ENCODE peak calls at places on chromosomes 4 and X, in four cellular contexts. Y is suprapubic skin, N is SJSA1, F is spleen. E is an unnamed sample. For H3K4me1, the result is how much of the 10 kb centered on the place peaks cover.

GRCh38 chrX:36684053-36684452 is 324.1 kb upstream of the FAM47C start:
- DNase-seq in Y (no peak), N (no peak), F (no peak), E (no peak)

GRCh38 chr4:75434105-75434504 is 80.1 kb downstream of the RCHY1 start:
- DNase-seq in Y (no peak), N (no peak), F (no peak), E (no peak)

GRCh38 chr4:47752214-47752613 is 85.7 kb downstream of the CORIN start:
- DNase-seq in Y (no peak), N (no peak), F (no peak), E (no peak)

GRCh38 chr4:145680902-145681301 is 956 bp downstream of the C4orf51 start:
- DNase-seq in Y (no peak), N (no peak), F (no peak), E (no peak)

GRCh38 chrX:11386001-11386523 is 92.8 kb downstream of the AMELX start:
- DNase-seq in Y (no peak), N (no peak), F (no peak), E (no peak)

GRCh38 chrX:70826715-70827114 is 81.8 kb downstream of the TEX11 start:
- DNase-seq in Y (no peak), N (no peak), F (no peak), E (no peak)

GRCh38 chrX:152072236-152072635 is 66.1 kb downstream of the MAGEA10 start:
- DNase-seq in Y (no peak), N (peak), F (no peak), E (no peak)

GRCh38 chr4:1967512-1968149 is 41.1 kb downstream of the NELFA start:
- DNase-seq in Y (no peak), N (no peak), F (peak), E (no peak)

GRCh38 chrX:20060961-20061868 is 55.5 kb downstream of the MAP7D2 start:
- DNase-seq in Y (no peak), N (no peak), F (peak), E (peak)

GRCh38 chr4:52244773-52245360 is 193.8 kb downstream of the SPATA18 start:
- DNase-seq in Y (no peak), N (no peak), F (no peak), E (no peak)

GRCh38 chr4:15784959-15785634 is 7.0 kb downstream of the CD38 start:
- DNase-seq in Y (no peak), N (no peak), F (no peak), E (no peak)

GRCh38 chr4:143482753-143483362 is 30.6 kb upstream of the SMARCA5 start:
- DNase-seq in Y (no peak), N (peak), F (no peak), E (peak)

GRCh38 chr4:176500894-176501293 is 181.1 kb downstream of the SPCS3 start:
- DNase-seq in Y (no peak), N (no peak), F (no peak), E (no peak)

GRCh38 chrX:68421651-68422050 is 11.6 kb downstream of the OPHN1 start:
- DNase-seq in Y (no peak), N (no peak), F (no peak), E (no peak)

GRCh38 chrX:121093011-121093410 is 45.6 kb downstream of the GLUD2 start:
- DNase-seq in Y (no peak), N (no peak), F (no peak), E (no peak)

GRCh38 chrX:2145672-2146412 is 354.9 kb downstream of the DHRSX start:
- DNase-seq in Y (no peak), N (no peak), F (no peak), E (no peak)

GRCh38 chrX:35291013-35291412 is 348.4 kb downstream of the FAM47B start:
- DNase-seq in Y (no peak), N (no peak), F (no peak), E (no peak)

GRCh38 chr4:89101256-89102161 is 9.8 kb upstream of the TIGD2 start:
- DNase-seq in Y (no peak), N (no peak), F (peak), E (no peak)

GRCh38 chr4:130479020-130479419 is 1383.1 kb downstream of the C4orf33 start:
- DNase-seq in Y (no peak), N (no peak), F (no peak), E (no peak)

GRCh38 chr4:15914736-15915135 is 23.8 kb downstream of the FGFBP1 start:
- DNase-seq in Y (no peak), N (no peak), F (no peak), E (no peak)

GRCh38 chr4:1082215-1083182 is 30.9 kb downstream of the RNF212 start:
- DNase-seq in Y (peak), N (no peak), F (no peak), E (no peak)

GRCh38 chr4:170259631-170260153 is 169.9 kb upstream of the AADAT start:
- DNase-seq in Y (peak), N (peak), F (no peak), E (peak)

GRCh38 chr4:75849459-75849858 is 52.8 kb downstream of the PPEF2 start:
- DNase-seq in Y (no peak), N (no peak), F (no peak), E (peak)

GRCh38 chr4:153025402-153025801 is 89.3 kb downstream of the FHDC1 start:
- DNase-seq in Y (no peak), N (no peak), F (no peak), E (no peak)

GRCh38 chr4:152828122-152828521 is 48.4 kb downstream of the ARFIP1 start:
- DNase-seq in Y (no peak), N (no peak), F (no peak), E (no peak)

GRCh38 chr4:10354225-10354624 is 103.0 kb downstream of the ZNF518B start:
- DNase-seq in Y (no peak), N (no peak), F (no peak), E (no peak)

GRCh38 chr4:176782794-176783193 is 9.9 kb downstream of the VEGFC start:
- DNase-seq in Y (no peak), N (no peak), F (no peak), E (no peak)

GRCh38 chr4:38753021-38753806 is 29.6 kb downstream of the TLR10 start:
- DNase-seq in Y (peak), N (peak), F (no peak), E (peak)

GRCh38 chrX:130401415-130402210 is at the start of gene RBMX2:
- DNase-seq in Y (peak), N (peak), F (peak), E (peak)

GRCh38 chrX:114581528-114582263 is 2.2 kb upstream of the HTR2C start:
- DNase-seq in Y (no peak), N (no peak), F (no peak), E (no peak)

GRCh38 chr4:6469898-6470501 is 2.4 kb downstream of the PPP2R2C start:
- DNase-seq in Y (no peak), N (no peak), F (peak), E (no peak)

GRCh38 chr4:24089831-24090531 is 200.1 kb upstream of the PPARGC1A start:
- DNase-seq in Y (no peak), N (peak), F (no peak), E (no peak)

GRCh38 chr4:140924761-140925392 is 168.7 kb upstream of the TBC1D9 start:
- DNase-seq in Y (no peak), N (no peak), F (no peak), E (no peak)

GRCh38 chr4:137534516-137534915 is 2.2 kb upstream of the PCDH18 start:
- DNase-seq in Y (no peak), N (no peak), F (no peak), E (no peak)

GRCh38 chrX:44101300-44101699 is 128.1 kb upstream of the NDP start:
- DNase-seq in Y (no peak), N (no peak), F (no peak), E (no peak)

GRCh38 chr4:44342800-44343199 is 105.8 kb downstream of the KCTD8 start:
- DNase-seq in Y (no peak), N (no peak), F (no peak), E (no peak)

GRCh38 chrX:118251251-118251650 is 94.7 kb upstream of the WDR44 start:
- DNase-seq in Y (no peak), N (no peak), F (no peak), E (no peak)

GRCh38 chrX:13463608-13464007 is 105.8 kb upstream of the EGFL6 start:
- DNase-seq in Y (no peak), N (no peak), F (no peak), E (peak)
- H3K27ac ChIP-seq in Y (no peak), N (no peak), F (no peak), E (peak)

GRCh38 chr4:70996014-70996353 is 2.5 kb downstream of the DCK start:
- DNase-seq in Y (no peak), N (no peak), F (no peak), E (peak)

GRCh38 chr4:70992354-70992753 is 1.1 kb upstream of the DCK start:
- DNase-seq in Y (no peak), N (no peak), F (no peak), E (no peak)

GRCh38 chr4:70993181-70994068 is at the start of gene DCK:
- DNase-seq in Y (peak), N (peak), F (peak), E (peak)

GRCh38 chr4:70994387-70995099 is 1.1 kb downstream of the DCK start:
- DNase-seq in Y (no peak), N (no peak), F (no peak), E (no peak)

GRCh38 chr4:70994069-70994366 is 569 bp downstream of the DCK start:
- DNase-seq in Y (no peak), N (no peak), F (no peak), E (peak)
- H3K4me1 ChIP-seq in Y (under half), N (under half), F (half or more), E (half or more)

GRCh38 chrX:21374994-21375794 is 976 bp downstream of the CNKSR2 start:
- DNase-seq in Y (no peak), N (no peak), F (peak), E (peak)

GRCh38 chrX:21374163-21374993 is at the start of gene CNKSR2:
- DNase-seq in Y (peak), N (no peak), F (peak), E (peak)

GRCh38 chrX:21373637-21374162 is 518 bp upstream of the CNKSR2 start:
- DNase-seq in Y (peak), N (no peak), F (no peak), E (peak)

GRCh38 chrX:21376636-21377035 is 2.4 kb downstream of the CNKSR2 start:
- DNase-seq in Y (no peak), N (no peak), F (no peak), E (no peak)

DNA sequence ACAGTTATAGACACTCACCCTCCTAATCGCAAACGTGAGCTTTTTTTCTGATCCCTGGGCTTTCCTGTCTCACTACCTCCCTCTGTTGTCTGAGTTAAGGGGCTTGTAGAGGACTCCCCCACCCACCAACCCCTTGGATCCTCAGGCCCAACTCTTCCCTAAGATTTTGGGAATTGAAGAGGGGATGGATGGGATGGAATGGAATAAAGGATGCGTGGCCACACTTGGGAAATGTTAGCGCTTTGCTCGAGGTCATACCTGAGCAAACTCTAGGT is 1.5 kb downstream of the CNKSR2 start:
- DNase-seq in Y (no peak), N (no peak), F (no peak), E (no peak)
- H3K4me3 ChIP-seq in Y (peak), N (no peak), F (peak), E (peak)

GRCh38 chrX:40088299-40088625 is 9.5 kb downstream of the BCOR start:
- DNase-seq in Y (no peak), N (no peak), F (no peak), E (no peak)

GRCh38 chrX:40088803-40089540 is 8.8 kb downstream of the BCOR start:
- DNase-seq in Y (no peak), N (no peak), F (no peak), E (no peak)

GRCh38 chrX:40091691-40092421 is 5.9 kb downstream of the BCOR start:
- DNase-seq in Y (no peak), N (no peak), F (peak), E (no peak)

GRCh38 chrX:40090961-40091360 is 6.8 kb downstream of the BCOR start:
- DNase-seq in Y (no peak), N (no peak), F (peak), E (no peak)

GRCh38 chrX:40090050-40090804 is 7.5 kb downstream of the BCOR start:
- DNase-seq in Y (no peak), N (peak), F (peak), E (no peak)
- H3K27ac ChIP-seq in Y (no peak), N (no peak), F (peak), E (no peak)

GRCh38 chrX:16687514-16687913 is 25.0 kb downstream of the CTPS2 start:
- DNase-seq in Y (no peak), N (no peak), F (no peak), E (no peak)
- H3K4me1 ChIP-seq in Y (under half), N (under half), F (under half), E (under half)

GRCh38 chrX:37781808-37782207 is 1.9 kb downstream of the CYBB start:
- DNase-seq in Y (no peak), N (no peak), F (no peak), E (no peak)
- H3K4me3 ChIP-seq in Y (no peak), N (no peak), F (peak), E (no peak)

DNA sequence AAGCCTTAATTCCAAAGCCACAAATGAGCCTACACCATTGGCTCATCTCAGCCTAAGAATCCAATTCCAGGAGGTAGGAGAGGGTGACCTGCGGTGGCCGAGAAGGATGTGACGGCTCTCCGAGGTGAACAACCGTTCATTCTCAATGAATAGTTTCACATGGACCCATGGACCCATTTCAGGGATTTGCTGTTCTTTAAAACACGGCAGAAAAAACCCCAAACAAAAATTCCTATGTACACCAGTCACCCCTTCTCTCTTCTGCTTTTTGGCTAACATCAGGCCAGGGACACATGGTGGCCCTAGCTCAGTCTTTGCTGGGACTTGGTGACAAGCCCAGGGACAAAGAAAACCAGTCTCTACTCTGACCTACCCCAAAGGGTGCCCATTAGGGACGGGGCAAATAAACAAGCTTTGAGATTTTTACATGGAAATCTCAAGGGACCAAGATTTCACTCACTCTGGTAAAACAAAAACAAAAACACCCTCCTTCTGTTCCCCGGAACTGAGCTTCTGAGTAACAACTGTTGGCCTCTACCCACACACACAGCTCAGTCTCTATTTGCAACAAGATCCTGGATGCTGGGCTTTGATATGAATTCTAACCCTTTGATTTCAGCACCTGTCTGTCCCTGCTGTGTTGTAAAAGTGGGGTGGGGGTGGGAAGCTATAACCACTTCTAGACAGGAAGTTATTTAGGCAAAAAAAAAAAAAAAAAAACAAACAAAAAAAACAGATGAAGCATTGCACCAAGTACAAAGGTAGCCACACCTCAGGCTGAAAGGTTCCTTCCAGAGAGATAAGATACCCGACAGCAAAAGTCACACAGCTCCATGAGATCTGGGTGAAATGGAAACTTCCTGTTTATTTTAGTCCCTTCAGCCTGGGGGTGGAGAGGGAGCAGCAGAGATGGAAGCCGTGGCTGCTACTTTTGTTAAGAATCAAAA is 49.0 kb downstream of the DDX3X start:
- DNase-seq in Y (no peak), N (peak), F (no peak), E (peak)
- H3K27ac ChIP-seq in Y (peak), N (peak), F (peak), E (peak)

GRCh38 chr4:139301143-139301820 is at the start of gene NAA15:
- DNase-seq in Y (peak), N (peak), F (peak), E (peak)
- H3K4me1 ChIP-seq in Y (under half), N (under half), F (half or more), E (half or more)

DNA sequence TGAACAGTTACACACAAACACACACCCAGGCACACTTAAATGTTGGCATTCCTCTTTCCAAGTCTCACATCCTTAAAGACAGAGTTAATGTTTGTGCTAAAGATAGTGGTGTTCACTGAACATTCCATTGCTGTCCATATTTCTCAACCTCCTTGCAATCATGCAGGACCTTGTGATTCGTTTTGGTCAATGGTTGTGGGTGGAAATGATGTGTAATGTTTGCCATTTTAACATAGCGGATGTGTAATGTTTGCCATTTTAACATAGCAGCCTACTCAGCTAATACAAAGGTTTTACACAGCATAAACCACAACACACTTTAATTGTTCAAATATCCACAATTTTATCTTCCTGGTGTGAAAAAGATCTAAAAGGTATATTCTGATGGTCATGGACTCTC is 93.9 kb downstream of the CEP44 start:
- DNase-seq in Y (no peak), N (no peak), F (no peak), E (no peak)
- H3K4me3 ChIP-seq in Y (no peak), N (no peak), F (no peak), E (no peak)

GRCh38 chr4:27861802-27862201 is 1001.2 kb downstream of the STIM2 start:
- DNase-seq in Y (no peak), N (no peak), F (no peak), E (no peak)
- H3K27ac ChIP-seq in Y (no peak), N (no peak), F (no peak), E (no peak)